ENCODE peak calls at places on chromosomes 12 and 14, in six cellular contexts. D, P, R, C, B and E are unnamed samples.

GRCh38 chr12:115638753-115639666 is 638.5 kb downstream of the MED13L start:
- DNase-seq in D (no peak), P (no peak), R (no peak), C (no peak), B (no peak), E (no peak)

GRCh38 chr14:85590784-85591183 is 60.8 kb downstream of the FLRT2 start:
- DNase-seq in D (no peak), P (no peak), R (peak; percentile 62), C (no peak), B (peak; percentile 48), E (no peak)

GRCh38 chr12:116892318-116892717 is 11.1 kb upstream of the HRK start:
- DNase-seq in D (no peak), P (no peak), R (no peak), C (no peak), B (no peak), E (no peak)

GRCh38 chr14:59321184-59321952 is 132.9 kb downstream of the DAAM1 start:
- DNase-seq in D (no peak), P (no peak), R (peak; percentile 75), C (no peak), B (peak; percentile 80), E (no peak)

GRCh38 chr14:65336191-65336591 is 76.3 kb upstream of the FUT8 start:
- DNase-seq in D (no peak), P (no peak), R (peak; percentile 69), C (no peak), B (peak; percentile 53), E (no peak)

GRCh38 chr14:67166450-67166853 is 22.8 kb upstream of the GARIN2 start:
- DNase-seq in D (no peak), P (peak; percentile 23), R (peak; percentile 73), C (no peak), B (peak; percentile 73), E (no peak)

GRCh38 chr12:7158866-7159600 is 28.9 kb downstream of the CLSTN3 start:
- DNase-seq in D (no peak), P (no peak), R (no peak), C (no peak), B (no peak), E (no peak)

GRCh38 chr12:3341594-3341993 is 149.4 kb upstream of the PRMT8 start:
- DNase-seq in D (no peak), P (no peak), R (no peak), C (no peak), B (no peak), E (no peak)

GRCh38 chr14:96582641-96582980 is 80.4 kb downstream of the PAPOLA start:
- DNase-seq in D (no peak), P (no peak), R (no peak), C (no peak), B (no peak), E (no peak)

GRCh38 chr14:99072956-99073355 is 199.0 kb downstream of the BCL11B start:
- DNase-seq in D (no peak), P (no peak), R (no peak), C (peak; percentile 19), B (no peak), E (no peak)

GRCh38 chr14:35808076-35808657 is 928 bp downstream of the RALGAPA1 start:
- DNase-seq in D (no peak), P (peak; percentile 37), R (peak; percentile 25), C (no peak), B (no peak), E (no peak)

GRCh38 chr12:60148831-60149230 is 553.0 kb downstream of the SLC16A7 start:
- DNase-seq in D (no peak), P (no peak), R (peak; percentile 92), C (no peak), B (peak; percentile 86), E (no peak)

GRCh38 chr12:57694459-57695019 is 607 bp downstream of the OS9 start:
- DNase-seq in D (no peak), P (no peak), R (no peak), C (no peak), B (no peak), E (no peak)

GRCh38 chr14:70259420-70259819 is 70.7 kb upstream of the SLC8A3 start:
- DNase-seq in D (no peak), P (no peak), R (no peak), C (no peak), B (no peak), E (no peak)

GRCh38 chr12:84937383-84937782 is 24.8 kb upstream of the SLC6A15 start:
- DNase-seq in D (no peak), P (no peak), R (no peak), C (no peak), B (no peak), E (no peak)

GRCh38 chr12:80838708-80839107 is 99.0 kb downstream of the LIN7A start:
- DNase-seq in D (no peak), P (no peak), R (no peak), C (peak; percentile 45), B (no peak), E (no peak)

GRCh38 chr14:76769636-76770292 is 8.5 kb downstream of the VASH1 start:
- DNase-seq in D (no peak), P (no peak), R (no peak), C (peak; percentile 26), B (no peak), E (no peak)

GRCh38 chr14:21712039-21712438 is 38.4 kb upstream of the OR4E1 start:
- DNase-seq in D (no peak), P (no peak), R (no peak), C (no peak), B (no peak), E (no peak)

GRCh38 chr14:31858868-31859267 is 218.2 kb upstream of the ARHGAP5 start:
- DNase-seq in D (no peak), P (no peak), R (peak; percentile 22), C (no peak), B (peak; percentile 51), E (no peak)

GRCh38 chr12:11650697-11651281 is 1.3 kb downstream of the ETV6 start:
- DNase-seq in D (no peak), P (peak; percentile 48), R (peak; percentile 51), C (no peak), B (peak; percentile 45), E (no peak)

GRCh38 chr14:68950111-68950510 is 29.0 kb downstream of the ACTN1 start:
- DNase-seq in D (no peak), P (no peak), R (peak; percentile 54), C (no peak), B (peak; percentile 62), E (no peak)

GRCh38 chr14:49953196-49953595 is 60.3 kb downstream of the ARF6 start:
- DNase-seq in D (no peak), P (no peak), R (no peak), C (no peak), B (no peak), E (no peak)

GRCh38 chr12:108565976-108566375 is 3.6 kb downstream of the ISCU start:
- DNase-seq in D (peak; percentile 81), P (peak; percentile 93), R (peak; percentile 80), C (peak; percentile 79), B (peak; percentile 86), E (peak; percentile 71)

GRCh38 chr12:7076493-7076892 is 15.8 kb downstream of the C1R start:
- DNase-seq in D (no peak), P (no peak), R (no peak), C (no peak), B (no peak), E (no peak)

GRCh38 chr12:77687346-77687745 is 143.3 kb upstream of the NAV3 start:
- DNase-seq in D (no peak), P (no peak), R (peak; percentile 78), C (no peak), B (no peak), E (no peak)

GRCh38 chr12:88029093-88029665 is at the start of gene C12orf50:
- DNase-seq in D (no peak), P (no peak), R (no peak), C (no peak), B (no peak), E (no peak)

GRCh38 chr12:77407951-77408350 is 342.6 kb upstream of the E2F7 start:
- DNase-seq in D (no peak), P (no peak), R (peak; percentile 22), C (no peak), B (no peak), E (no peak)

GRCh38 chr14:104247336-104248202 is 109.2 kb downstream of the KIF26A start:
- DNase-seq in D (no peak), P (no peak), R (no peak), C (no peak), B (no peak), E (no peak)

GRCh38 chr12:131116437-131117117 is 162.9 kb downstream of the ADGRD1 start:
- DNase-seq in D (no peak), P (no peak), R (peak; percentile 52), C (no peak), B (peak; percentile 32), E (peak; percentile 51)

GRCh38 chr14:37150414-37150813 is 22.0 kb downstream of the SLC25A21 start:
- DNase-seq in D (no peak), P (peak; percentile 42), R (peak; percentile 69), C (no peak), B (peak; percentile 51), E (no peak)
- TF ChIP-seq CTCF in D (peak; percentile 80), P (peak; percentile 56), R (peak; percentile 74), C (peak; percentile 28), B (peak; percentile 75), E (peak; percentile 57)

GRCh38 chr14:23763394-23763793 is 127.2 kb downstream of the DHRS2 start:
- DNase-seq in D (no peak), P (no peak), R (no peak), C (no peak), B (no peak), E (no peak)

DNA sequence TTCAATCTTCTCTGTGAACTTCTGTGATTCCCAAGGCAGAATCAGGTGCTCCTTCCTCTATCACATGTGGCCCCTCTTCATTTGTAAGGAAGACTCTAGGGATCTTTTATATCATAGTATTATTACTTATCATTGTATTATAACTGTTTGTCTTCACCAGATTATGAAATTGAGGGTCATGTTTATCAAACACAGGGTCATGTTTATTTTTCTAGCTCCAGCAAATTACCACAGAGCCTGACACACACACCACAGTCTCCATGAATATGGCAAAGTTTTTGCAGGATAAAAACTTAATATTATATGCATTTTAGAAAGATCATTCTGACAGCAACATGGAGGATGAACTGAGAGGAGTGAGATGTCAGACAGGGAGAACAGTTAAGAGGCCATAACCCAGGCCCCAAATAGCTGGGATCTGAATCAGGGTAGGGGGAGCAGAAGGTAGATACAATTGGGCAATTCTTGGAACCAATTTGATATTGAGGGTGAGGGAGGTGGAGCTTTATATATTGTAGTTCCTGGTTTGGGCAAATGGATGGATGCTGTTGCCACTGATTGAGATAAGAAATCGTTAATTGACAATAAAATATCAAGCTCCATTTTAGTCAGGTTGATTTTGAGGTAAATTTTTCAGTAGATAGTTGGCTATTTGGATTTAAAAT is 130.7 kb downstream of the DHRS2 start:
- DNase-seq in D (no peak), P (no peak), R (no peak), C (no peak), B (no peak), E (no peak)
- TF ChIP-seq CTCF in D (no peak), P (no peak), R (no peak), C (no peak), B (no peak), E (no peak)

DNA sequence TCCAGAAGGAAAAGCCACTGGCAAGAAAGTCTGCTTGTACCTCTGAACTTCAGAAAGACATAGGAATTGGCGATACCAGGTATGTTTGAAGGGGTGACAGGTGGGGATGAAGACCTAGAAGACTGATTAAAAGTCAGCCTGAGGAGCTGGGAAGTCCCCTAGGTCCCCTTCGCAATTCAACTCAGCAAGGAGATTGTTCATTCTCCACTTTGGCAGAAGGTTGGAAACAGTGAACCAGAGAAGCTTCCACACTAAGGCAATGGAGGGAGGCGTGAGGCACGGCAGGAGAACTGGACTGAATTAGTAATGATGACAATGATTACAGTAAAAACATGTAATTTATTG is 240.3 kb upstream of the TMPO start:
- DNase-seq in D (no peak), P (no peak), R (no peak), C (no peak), B (no peak), E (no peak)
- TF ChIP-seq CTCF in D (no peak), P (no peak), R (no peak), C (no peak), B (no peak), E (no peak)

GRCh38 chr12:47797432-47797831 is 22.3 kb downstream of the HDAC7 start:
- DNase-seq in D (no peak), P (no peak), R (no peak), C (no peak), B (no peak), E (no peak)
- TF ChIP-seq CTCF in D (peak; percentile 55), P (peak; percentile 47), R (peak; percentile 17), C (no peak), B (peak; percentile 10), E (peak; percentile 22)